ENCODE peak calls at places on chromosomes 3 and 15, in ten cellular contexts. J is cardiac muscle cell; U is heart right ventricle; W is CD4-positive, CD25-positive, alpha-beta regulatory T cell; S is heart left ventricle; H is small intestine; Z is right cardiac atrium; M is pancreas; G is CD4-positive, alpha-beta T cell; N is IMR-90. F is an unnamed sample.
A peak's percentile ranks its signal among the peaks of the same experiment; 100 is the strongest.

GRCh38 chr3:194142156-194142910 is 6.4 kb downstream of the HES1 start:
- DNase-seq in J (peak; percentile 83), U (peak; percentile 52), W (no peak), S (no peak), H (no peak), Z (peak; percentile 89), M (no peak), G (no peak), N (no peak), F (no peak)

GRCh38 chr3:43423142-43423541 is 136.8 kb downstream of the SNRK start:
- DNase-seq in J (peak; percentile 13), U (peak; percentile 27), W (no peak), S (peak; percentile 43), H (no peak), Z (no peak), M (peak; percentile 84), G (no peak), N (peak; percentile 57), F (peak; percentile 38)

GRCh38 chr3:13891492-13892073 is 11.7 kb upstream of the WNT7A start:
- DNase-seq in J (no peak), U (no peak), W (no peak), S (no peak), H (no peak), Z (no peak), M (no peak), G (no peak), N (no peak), F (no peak)

GRCh38 chr3:105614288-105615030 is 247.8 kb downstream of the ALCAM start:
- DNase-seq in J (peak; percentile 29), U (no peak), W (no peak), S (no peak), H (peak; percentile 8), Z (no peak), M (no peak), G (no peak), N (peak; percentile 52), F (no peak)

GRCh38 chr3:125129512-125129962 is 73.7 kb upstream of the HEG1 start:
- DNase-seq in J (peak; percentile 96), U (no peak), W (no peak), S (peak; percentile 38), H (no peak), Z (peak; percentile 74), M (no peak), G (no peak), N (peak; percentile 99), F (peak; percentile 98)

GRCh38 chr3:195111322-195111710 is 159.6 kb downstream of the XXYLT1 start:
- DNase-seq in J (no peak), U (no peak), W (no peak), S (no peak), H (no peak), Z (peak; percentile 64), M (no peak), G (no peak), N (no peak), F (no peak)

GRCh38 chr3:112004664-112005063 is 5.9 kb downstream of the TAGLN3 start:
- DNase-seq in J (no peak), U (no peak), W (no peak), S (no peak), H (peak; percentile 62), Z (no peak), M (no peak), G (no peak), N (no peak), F (no peak)

GRCh38 chr3:171049831-171050444 is 23.4 kb upstream of the SLC2A2 start:
- DNase-seq in J (peak; percentile 83), U (peak; percentile 16), W (peak; percentile 34), S (peak; percentile 22), H (peak; percentile 43), Z (peak; percentile 66), M (peak; percentile 62), G (peak; percentile 29), N (peak; percentile 61), F (peak; percentile 70)

GRCh38 chr3:46661776-46662766 is 31.4 kb downstream of the ALS2CL start:
- DNase-seq in J (no peak), U (peak; percentile 3), W (no peak), S (peak; percentile 14), H (no peak), Z (peak; percentile 36), M (no peak), G (no peak), N (no peak), F (no peak)

GRCh38 chr15:27831384-27832262 is 267.5 kb downstream of the OCA2 start:
- DNase-seq in J (no peak), U (no peak), W (no peak), S (no peak), H (no peak), Z (no peak), M (no peak), G (no peak), N (no peak), F (no peak)

GRCh38 chr3:156209631-156210336 is 89.4 kb downstream of the KCNAB1 start:
- DNase-seq in J (no peak), U (no peak), W (no peak), S (no peak), H (no peak), Z (no peak), M (no peak), G (no peak), N (peak; percentile 10), F (no peak)

GRCh38 chr3:115330406-115330805 is 183.3 kb upstream of the ZBTB20 start:
- DNase-seq in J (peak; percentile 75), U (no peak), W (no peak), S (no peak), H (no peak), Z (no peak), M (no peak), G (no peak), N (peak; percentile 51), F (peak; percentile 18)

GRCh38 chr15:74383695-74384565 is 16.5 kb upstream of the CYP11A1 start:
- DNase-seq in J (peak; percentile 22), U (no peak), W (no peak), S (no peak), H (peak; percentile 30), Z (no peak), M (no peak), G (peak; percentile 41), N (peak; percentile 84), F (no peak)

GRCh38 chr15:37880009-37880834 is 54.2 kb upstream of the TMCO5A start:
- DNase-seq in J (peak; percentile 80), U (peak; percentile 6), W (no peak), S (no peak), H (peak; percentile 26), Z (no peak), M (peak; percentile 23), G (no peak), N (peak; percentile 75), F (no peak)

GRCh38 chr3:108024146-108024836 is 66.5 kb downstream of the CD47 start:
- DNase-seq in J (no peak), U (no peak), W (no peak), S (no peak), H (no peak), Z (no peak), M (no peak), G (no peak), N (peak; percentile 22), F (no peak)

GRCh38 chr3:82011336-82011735 is 249.9 kb upstream of the GBE1 start:
- DNase-seq in J (no peak), U (no peak), W (no peak), S (no peak), H (no peak), Z (no peak), M (no peak), G (no peak), N (no peak), F (no peak)

DNA sequence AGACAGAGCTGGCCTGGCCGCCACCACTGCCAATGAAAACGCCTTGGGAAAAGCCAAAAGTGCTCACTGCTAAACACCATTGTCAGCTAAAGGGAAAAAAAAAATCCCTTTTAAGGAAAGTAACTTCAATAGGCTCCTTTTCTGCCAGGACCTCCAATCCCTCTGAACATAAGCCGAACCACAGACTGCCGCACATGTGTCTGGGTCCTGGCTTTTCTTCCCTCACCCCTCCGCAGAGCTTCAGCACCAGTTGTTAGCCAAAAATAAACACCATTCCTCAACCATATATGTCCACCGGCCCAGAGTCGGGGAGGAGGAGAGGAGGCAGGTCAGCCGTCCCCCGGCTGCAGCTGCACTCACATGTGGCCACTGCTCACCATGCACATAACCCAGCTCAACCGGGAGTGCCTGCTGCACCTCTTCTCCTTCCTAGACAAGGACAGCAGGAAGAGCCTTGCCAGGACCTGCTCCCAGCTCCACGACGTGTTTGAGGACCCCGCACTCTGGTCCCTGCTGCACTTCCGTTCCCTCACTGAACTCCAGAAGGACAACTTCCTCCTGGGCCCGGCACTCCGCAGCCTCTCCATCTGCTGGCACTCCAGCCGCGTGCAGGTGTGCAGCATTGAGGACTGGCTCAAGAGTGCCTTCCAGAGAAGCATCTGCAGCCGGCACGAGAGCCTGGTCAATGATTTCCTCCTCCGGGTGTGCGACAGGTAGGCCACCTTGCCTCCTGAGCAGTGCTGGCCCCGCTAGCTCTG is at the start of gene FBXL22:
- DNase-seq in J (peak; percentile 36), U (peak; percentile 60), W (no peak), S (peak; percentile 69), H (peak; percentile 27), Z (peak; percentile 84), M (no peak), G (no peak), N (peak; percentile 84), F (no peak)
- H3K9me3 ChIP-seq in J (no peaks in the 10 kb centered on the region), U (no peaks in the 10 kb centered on the region), W (no peaks in the 10 kb centered on the region), S (no peaks in the 10 kb centered on the region), H (no peaks in the 10 kb centered on the region), Z (no peaks in the 10 kb centered on the region), M (no peaks in the 10 kb centered on the region), G (no peaks in the 10 kb centered on the region), N (no peaks in the 10 kb centered on the region), F (no peaks in the 10 kb centered on the region)

DNA sequence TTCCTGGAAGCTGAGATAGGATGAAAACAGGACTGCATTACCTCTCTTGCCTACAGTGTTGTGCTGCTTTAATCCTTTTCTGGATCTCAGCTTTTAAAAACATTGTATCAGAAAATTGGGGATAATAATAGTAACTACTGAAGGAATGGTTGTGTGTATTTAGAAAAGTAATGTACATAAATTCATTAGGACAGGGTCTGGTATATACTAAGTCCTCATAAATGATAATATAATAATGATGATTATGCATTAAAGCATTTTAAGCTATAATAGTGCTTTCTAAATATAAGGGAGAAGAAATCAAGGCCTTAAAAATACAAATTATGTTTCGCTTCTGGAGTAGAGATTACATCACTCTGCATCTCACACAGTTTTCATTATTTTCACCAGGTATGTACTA is 530.1 kb downstream of the ZNF385D start:
- DNase-seq in J (no peak), U (no peak), W (no peak), S (no peak), H (no peak), Z (no peak), M (no peak), G (no peak), N (no peak), F (no peak)
- H3K9me3 ChIP-seq in J (no peaks in the 10 kb centered on the region), U (peaks cover 9% of the 10 kb centered on the region), W (no peaks in the 10 kb centered on the region), S (peaks cover 9% of the 10 kb centered on the region), H (no peaks in the 10 kb centered on the region), Z (no peaks in the 10 kb centered on the region), M (no peaks in the 10 kb centered on the region), G (peaks cover 12% of the 10 kb centered on the region), N (peaks cover 1% of the 10 kb centered on the region), F (no peaks in the 10 kb centered on the region)

GRCh38 chr15:24678485-24678884 is 2.9 kb downstream of the NPAP1 start:
- DNase-seq in J (no peak), U (no peak), W (no peak), S (no peak), H (no peak), Z (no peak), M (no peak), G (no peak), N (no peak), F (no peak)
- H3K9me3 ChIP-seq in J (no peaks in the 10 kb centered on the region), U (peaks cover 4% of the 10 kb centered on the region), W (peaks cover 4% of the 10 kb centered on the region), S (no peaks in the 10 kb centered on the region), H (peaks cover 2% of the 10 kb centered on the region), Z (no peaks in the 10 kb centered on the region), M (no peaks in the 10 kb centered on the region), G (no peaks in the 10 kb centered on the region), N (peaks cover 27% of the 10 kb centered on the region), F (no peaks in the 10 kb centered on the region)

GRCh38 chr15:26711445-26711844 is 61.4 kb downstream of the GABRB3 start:
- DNase-seq in J (no peak), U (no peak), W (no peak), S (no peak), H (no peak), Z (no peak), M (no peak), G (no peak), N (no peak), F (no peak)
- H3K9me3 ChIP-seq in J (no peaks in the 10 kb centered on the region), U (no peaks in the 10 kb centered on the region), W (no peaks in the 10 kb centered on the region), S (no peaks in the 10 kb centered on the region), H (peaks cover 12% of the 10 kb centered on the region), Z (no peaks in the 10 kb centered on the region), M (no peaks in the 10 kb centered on the region), G (no peaks in the 10 kb centered on the region), N (peaks cover 42% of the 10 kb centered on the region), F (no peaks in the 10 kb centered on the region)